ENCODE peak calls at places on chromosomes 5 and 9, in seven cellular contexts. E, C, T, O, I, K and Q are unnamed samples.
A peak's percentile ranks its signal among the peaks of the same experiment; 100 is the strongest.

GRCh38 chr9:34927061-34927460 is 31.0 kb upstream of the PHF24 start:
- DNase-seq in E (no peak), C (no peak), T (no peak), O (no peak), I (no peak), K (no peak), Q (peak; percentile 36)

GRCh38 chr9:8533681-8534080 is 734.1 kb upstream of the DMAC1 start:
- DNase-seq in E (no peak), C (no peak), T (no peak), O (no peak), I (no peak), K (no peak), Q (no peak)

GRCh38 chr9:20591223-20591622 is 31.1 kb downstream of the MLLT3 start:
- DNase-seq in E (no peak), C (no peak), T (no peak), O (no peak), I (no peak), K (peak; percentile 10), Q (no peak)

GRCh38 chr9:111965566-111966019 is 69.0 kb downstream of the UGCG start:
- DNase-seq in E (no peak), C (no peak), T (no peak), O (peak; percentile 30), I (no peak), K (peak; percentile 97), Q (no peak)

GRCh38 chr5:67182406-67182805 is 14.2 kb downstream of the CD180 start:
- DNase-seq in E (peak; percentile 68), C (peak; percentile 50), T (peak; percentile 17), O (peak; percentile 26), I (no peak), K (peak; percentile 89), Q (peak; percentile 81)

GRCh38 chr5:168939887-168940534 is 360.8 kb upstream of the PANK3 start:
- DNase-seq in E (no peak), C (no peak), T (no peak), O (no peak), I (no peak), K (no peak), Q (no peak)

GRCh38 chr5:73229271-73229670 is 56.3 kb downstream of the TMEM174 start:
- DNase-seq in E (no peak), C (no peak), T (no peak), O (no peak), I (no peak), K (peak; percentile 66), Q (no peak)

GRCh38 chr9:7935666-7936065 is 136.1 kb upstream of the DMAC1 start:
- DNase-seq in E (no peak), C (no peak), T (no peak), O (no peak), I (no peak), K (no peak), Q (no peak)

GRCh38 chr5:144141581-144141980 is 28.9 kb downstream of the YIPF5 start:
- DNase-seq in E (no peak), C (no peak), T (no peak), O (no peak), I (no peak), K (peak; percentile 19), Q (no peak)

GRCh38 chr5:72531496-72532190 is 24.4 kb upstream of the ZNF366 start:
- DNase-seq in E (no peak), C (no peak), T (no peak), O (no peak), I (no peak), K (peak; percentile 54), Q (no peak)

GRCh38 chr5:142978726-142979125 is 208.5 kb downstream of the ARHGAP26 start:
- DNase-seq in E (no peak), C (no peak), T (no peak), O (no peak), I (no peak), K (peak; percentile 5), Q (no peak)

GRCh38 chr5:157558089-157558595 is 17.4 kb downstream of the ADAM19 start:
- DNase-seq in E (no peak), C (no peak), T (no peak), O (no peak), I (no peak), K (peak; percentile 77), Q (no peak)

GRCh38 chr9:109440797-109441287 is 57.3 kb downstream of the PTPN3 start:
- DNase-seq in E (no peak), C (peak; percentile 58), T (peak; percentile 77), O (peak; percentile 75), I (peak; percentile 9), K (peak; percentile 95), Q (no peak)

GRCh38 chr5:124240732-124241131 is 505.7 kb downstream of the ZNF608 start:
- DNase-seq in E (no peak), C (no peak), T (peak; percentile 18), O (no peak), I (no peak), K (no peak), Q (no peak)

GRCh38 chr5:56759521-56759920 is 55.8 kb upstream of the MAP3K1 start:
- DNase-seq in E (no peak), C (no peak), T (no peak), O (peak; percentile 65), I (no peak), K (no peak), Q (no peak)
- H3K4me1 ChIP-seq in E (no peaks in the 10 kb centered on the region), C (peaks cover 2% of the 10 kb centered on the region), T (peaks cover 24% of the 10 kb centered on the region), O (peaks cover 15% of the 10 kb centered on the region), I (no peaks in the 10 kb centered on the region), K (peaks cover 18% of the 10 kb centered on the region), Q (peaks cover 2% of the 10 kb centered on the region)

GRCh38 chr9:23826120-23826629 is at the start of gene ELAVL2:
- DNase-seq in E (peak; percentile 84), C (peak; percentile 82), T (peak; percentile 99), O (peak; percentile 89), I (peak; percentile 24), K (peak; percentile 89), Q (peak; percentile 86)

GRCh38 chr9:23829580-23830458 is 3.8 kb upstream of the ELAVL2 start:
- DNase-seq in E (no peak), C (no peak), T (peak; percentile 77), O (no peak), I (no peak), K (peak; percentile 49), Q (no peak)

GRCh38 chr9:23830459-23830805 is 4.4 kb upstream of the ELAVL2 start:
- DNase-seq in E (no peak), C (no peak), T (no peak), O (no peak), I (no peak), K (no peak), Q (no peak)

GRCh38 chr9:23825700-23826099 is 340 bp downstream of the ELAVL2 start:
- DNase-seq in E (no peak), C (no peak), T (no peak), O (no peak), I (no peak), K (peak; percentile 23), Q (no peak)

GRCh38 chr9:23830949-23831730 is 5.1 kb upstream of the ELAVL2 start:
- DNase-seq in E (no peak), C (no peak), T (no peak), O (no peak), I (no peak), K (no peak), Q (no peak)
- H3K4me3 ChIP-seq in E (no peak overlapping the region), C (no peak overlapping the region), T (peak overlapping the region; percentile 18), O (no peak overlapping the region), I (no peak overlapping the region), K (no peak overlapping the region), Q (no peak overlapping the region)

DNA sequence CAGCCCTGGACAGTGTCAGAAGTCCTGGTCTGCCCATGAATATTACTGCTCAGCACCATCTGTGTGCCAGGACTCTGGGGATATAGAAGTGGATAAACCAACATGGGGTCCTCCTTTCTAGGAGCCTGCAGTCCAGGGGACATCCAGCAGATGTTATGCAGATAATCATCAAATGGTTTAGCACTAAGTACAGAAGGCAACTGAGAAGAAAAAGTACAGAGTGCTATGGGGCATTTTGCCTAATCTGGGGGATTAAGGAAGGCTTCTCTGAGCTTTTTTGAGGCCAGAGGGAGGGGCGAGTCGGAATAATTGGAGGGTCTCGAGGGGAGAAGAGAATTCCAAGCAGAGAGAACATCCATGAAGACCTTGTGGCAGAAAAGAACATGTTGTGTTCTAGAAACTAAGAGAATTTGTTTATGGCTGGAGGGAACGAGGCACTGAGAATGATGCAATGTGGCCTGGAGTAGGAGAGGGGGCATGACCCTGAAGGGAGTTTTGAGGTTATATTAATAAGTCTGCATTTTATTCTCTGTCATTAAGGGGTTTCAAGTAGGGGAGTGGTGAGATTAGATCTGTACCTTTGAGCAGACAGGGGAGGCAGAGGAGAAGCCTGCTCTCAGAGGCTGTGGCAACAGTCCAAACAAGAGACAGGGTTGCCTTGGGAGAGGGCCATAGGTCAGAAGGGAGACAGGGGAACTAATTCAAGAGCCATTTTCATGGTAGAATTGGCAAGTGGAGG is 63.5 kb upstream of the SLC2A8 start:
- DNase-seq in E (no peak), C (no peak), T (no peak), O (no peak), I (no peak), K (no peak), Q (no peak)
- H3K27ac ChIP-seq in E (peak overlapping the region; percentile 63), C (peak overlapping the region; percentile 46), T (no peak overlapping the region), O (no peak overlapping the region), I (no peak overlapping the region), K (no peak overlapping the region), Q (peak overlapping the region; percentile 7)

GRCh38 chr5:68237715-68238114 is 22.2 kb downstream of the PIK3R1 start:
- DNase-seq in E (no peak), C (no peak), T (no peak), O (no peak), I (no peak), K (no peak), Q (no peak)
- H3K4me1 ChIP-seq in E (peaks cover 78% of the 10 kb centered on the region), C (peaks cover 6% of the 10 kb centered on the region), T (peaks cover 31% of the 10 kb centered on the region), O (peaks cover 26% of the 10 kb centered on the region), I (peaks cover 59% of the 10 kb centered on the region), K (peaks cover 30% of the 10 kb centered on the region), Q (peaks cover 16% of the 10 kb centered on the region)